ENCODE peak calls at places on chromosomes 12 and 14, in six cellular contexts. One of them, this sample, is unnamed.

GRCh38 chr14:29376251-29376650 is 551.4 kb downstream of the PRKD1 start:
- DNase-seq in IMR-90: no peak
- DNase-seq in pancreas: no peak
- DNase-seq in prostate gland: no peak
- DNase-seq in GM12878: no peak
- DNase-seq in left ventricle myocardium inferior: no peak
- DNase-seq in this sample: no peak

GRCh38 chr12:80580254-80580653 is 127.2 kb upstream of the MYF6 start:
- DNase-seq in IMR-90: peak; percentile 97
- DNase-seq in pancreas: no peak
- DNase-seq in prostate gland: no peak
- DNase-seq in GM12878: no peak
- DNase-seq in left ventricle myocardium inferior: no peak
- DNase-seq in this sample: no peak

GRCh38 chr12:51883998-51884675 is 3.8 kb upstream of the ANKRD33 start:
- DNase-seq in IMR-90: no peak
- DNase-seq in pancreas: no peak
- DNase-seq in prostate gland: no peak
- DNase-seq in GM12878: no peak
- DNase-seq in left ventricle myocardium inferior: no peak
- DNase-seq in this sample: peak; percentile 9

GRCh38 chr12:12357697-12358476 is 1.0 kb downstream of the BORCS5 start:
- DNase-seq in IMR-90: peak; percentile 34
- DNase-seq in pancreas: no peak
- DNase-seq in prostate gland: no peak
- DNase-seq in GM12878: no peak
- DNase-seq in left ventricle myocardium inferior: no peak
- DNase-seq in this sample: no peak

GRCh38 chr14:50342211-50343080 is 30.3 kb downstream of the DMAC2L start:
- DNase-seq in IMR-90: peak; percentile 71
- DNase-seq in pancreas: no peak
- DNase-seq in prostate gland: peak; percentile 80
- DNase-seq in GM12878: no peak
- DNase-seq in left ventricle myocardium inferior: peak; percentile 51
- DNase-seq in this sample: peak; percentile 82

GRCh38 chr14:75303415-75303814 is 24.8 kb downstream of the FOS start:
- DNase-seq in IMR-90: peak; percentile 72
- DNase-seq in pancreas: peak; percentile 62
- DNase-seq in prostate gland: peak; percentile 73
- DNase-seq in GM12878: no peak
- DNase-seq in left ventricle myocardium inferior: peak; percentile 47
- DNase-seq in this sample: peak; percentile 75

GRCh38 chr14:102539544-102540309 is 30.2 kb upstream of the ANKRD9 start:
- DNase-seq in IMR-90: peak; percentile 58
- DNase-seq in pancreas: no peak
- DNase-seq in prostate gland: no peak
- DNase-seq in GM12878: no peak
- DNase-seq in left ventricle myocardium inferior: peak; percentile 72
- DNase-seq in this sample: no peak

GRCh38 chr12:3994500-3994899 is 121.3 kb upstream of the PARP11 start:
- DNase-seq in IMR-90: no peak
- DNase-seq in pancreas: no peak
- DNase-seq in prostate gland: no peak
- DNase-seq in GM12878: no peak
- DNase-seq in left ventricle myocardium inferior: no peak
- DNase-seq in this sample: no peak

GRCh38 chr12:98228619-98229538 is 286.5 kb upstream of the TMPO start:
- DNase-seq in IMR-90: no peak
- DNase-seq in pancreas: no peak
- DNase-seq in prostate gland: no peak
- DNase-seq in GM12878: no peak
- DNase-seq in left ventricle myocardium inferior: no peak
- DNase-seq in this sample: no peak

GRCh38 chr14:66443158-66443695 is 42.9 kb upstream of the CCDC196 start:
- DNase-seq in IMR-90: no peak
- DNase-seq in pancreas: no peak
- DNase-seq in prostate gland: no peak
- DNase-seq in GM12878: no peak
- DNase-seq in left ventricle myocardium inferior: no peak
- DNase-seq in this sample: no peak

DNA sequence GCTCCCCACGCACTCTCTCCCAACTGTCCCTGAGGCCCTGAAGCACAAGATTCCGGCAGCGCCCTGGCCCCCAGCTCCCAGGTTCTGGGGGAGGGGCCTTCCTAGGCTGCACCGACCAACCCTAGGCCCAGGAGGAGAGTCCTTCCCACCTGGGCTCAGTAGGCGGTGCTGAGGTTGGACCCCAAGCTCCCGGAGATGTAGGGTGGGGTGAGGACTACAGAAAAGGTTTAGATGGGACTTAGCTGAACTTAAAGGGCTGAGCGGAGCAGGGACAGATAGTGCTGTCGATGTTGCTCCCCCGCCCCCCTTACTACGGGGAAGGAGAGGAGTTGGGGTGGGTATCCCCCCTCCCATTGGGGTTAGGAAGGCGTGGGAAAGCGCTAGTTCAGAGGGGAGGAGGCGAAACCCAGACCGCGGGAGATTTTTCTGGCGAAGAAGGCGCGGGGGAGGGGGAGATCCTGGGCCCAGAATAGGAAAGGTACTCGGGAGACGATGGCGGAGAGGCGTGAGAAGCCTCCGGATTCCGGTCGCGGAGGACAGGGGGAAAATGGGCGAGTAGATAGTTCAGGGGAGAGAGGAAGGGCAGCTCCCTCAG is 4.2 kb upstream of the BAZ2A start:
- DNase-seq in IMR-90: no peak
- DNase-seq in pancreas: peak; percentile 81
- DNase-seq in prostate gland: peak; percentile 77
- DNase-seq in GM12878: no peak
- DNase-seq in left ventricle myocardium inferior: no peak
- DNase-seq in this sample: no peak
- H3K4me1 ChIP-seq in IMR-90: peaks cover 14% of the 10 kb centered on the region
- H3K4me1 ChIP-seq in pancreas: peaks cover 5% of the 10 kb centered on the region
- H3K4me1 ChIP-seq in prostate gland: peaks cover 26% of the 10 kb centered on the region
- H3K4me1 ChIP-seq in GM12878: peaks cover 34% of the 10 kb centered on the region
- H3K4me1 ChIP-seq in left ventricle myocardium inferior: peaks cover 92% of the 10 kb centered on the region
- H3K4me1 ChIP-seq in this sample: peaks cover 70% of the 10 kb centered on the region

GRCh38 chr12:132524405-132524804 is 34.5 kb downstream of the FBRSL1 start:
- DNase-seq in IMR-90: peak; percentile 43
- DNase-seq in pancreas: no peak
- DNase-seq in prostate gland: peak; percentile 89
- DNase-seq in GM12878: no peak
- DNase-seq in left ventricle myocardium inferior: no peak
- DNase-seq in this sample: no peak

GRCh38 chr12:132522586-132523380 is 32.8 kb downstream of the FBRSL1 start:
- DNase-seq in IMR-90: no peak
- DNase-seq in pancreas: no peak
- DNase-seq in prostate gland: no peak
- DNase-seq in GM12878: no peak
- DNase-seq in left ventricle myocardium inferior: no peak
- DNase-seq in this sample: no peak

GRCh38 chr12:132525011-132525832 is 35.3 kb downstream of the FBRSL1 start:
- DNase-seq in IMR-90: no peak
- DNase-seq in pancreas: no peak
- DNase-seq in prostate gland: no peak
- DNase-seq in GM12878: no peak
- DNase-seq in left ventricle myocardium inferior: no peak
- DNase-seq in this sample: no peak

GRCh38 chr12:132521726-132522292 is 31.9 kb downstream of the FBRSL1 start:
- DNase-seq in IMR-90: no peak
- DNase-seq in pancreas: no peak
- DNase-seq in prostate gland: no peak
- DNase-seq in GM12878: no peak
- DNase-seq in left ventricle myocardium inferior: no peak
- DNase-seq in this sample: no peak

DNA sequence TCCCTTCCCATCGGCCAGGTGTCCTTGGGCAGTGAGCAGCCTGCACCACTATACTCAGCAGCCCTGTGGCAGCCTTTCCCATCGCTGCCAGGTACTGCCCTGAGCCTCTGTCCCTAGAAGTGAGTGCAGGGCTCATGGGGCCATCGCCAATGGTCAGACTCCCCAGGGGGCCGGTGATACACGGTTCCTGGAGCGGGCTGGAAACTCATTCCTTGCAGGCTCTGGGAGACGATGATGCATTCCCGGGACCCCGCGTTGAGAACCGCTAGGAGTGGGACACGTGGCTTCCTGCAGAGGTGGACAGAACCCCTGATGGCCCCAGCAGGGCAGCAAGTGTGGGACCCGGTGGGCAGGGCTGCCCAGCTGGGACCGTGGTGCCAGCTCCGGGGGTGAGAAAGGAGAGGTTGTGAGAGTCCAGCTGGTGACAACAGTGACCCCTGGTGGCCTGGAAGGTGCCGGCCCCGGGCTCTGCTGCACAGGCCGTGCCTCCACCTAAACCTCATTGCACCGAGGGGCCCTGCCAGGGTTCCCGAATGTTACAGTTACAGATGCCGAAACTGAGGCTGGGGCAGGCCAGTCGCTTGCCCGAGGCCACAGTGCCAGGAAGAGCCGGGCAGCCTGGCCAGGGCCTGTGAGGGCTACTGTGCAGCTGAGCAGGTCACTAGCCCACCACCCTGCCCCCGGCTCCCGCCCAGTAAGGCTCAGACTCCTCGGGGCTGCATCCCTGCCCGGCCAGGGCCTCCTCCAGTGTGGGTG is 33.8 kb downstream of the FBRSL1 start:
- DNase-seq in IMR-90: peak; percentile 24
- DNase-seq in pancreas: peak; percentile 89
- DNase-seq in prostate gland: peak; percentile 58
- DNase-seq in GM12878: no peak
- DNase-seq in left ventricle myocardium inferior: peak; percentile 68
- DNase-seq in this sample: no peak
- TF ChIP-seq CTCF in IMR-90: peak; percentile 68
- TF ChIP-seq CTCF in pancreas: peak; percentile 77
- TF ChIP-seq CTCF in prostate gland: peak; percentile 83
- TF ChIP-seq CTCF in GM12878: peak; percentile 83
- TF ChIP-seq CTCF in left ventricle myocardium inferior: peak; percentile 86
- TF ChIP-seq CTCF in this sample: peak; percentile 72

GRCh38 chr14:93032301-93032929 is 83.3 kb downstream of the ITPK1 start:
- DNase-seq in IMR-90: no peak
- DNase-seq in pancreas: no peak
- DNase-seq in prostate gland: no peak
- DNase-seq in GM12878: no peak
- DNase-seq in left ventricle myocardium inferior: no peak
- DNase-seq in this sample: no peak

GRCh38 chr14:93034671-93034994 is 81.1 kb downstream of the ITPK1 start:
- DNase-seq in IMR-90: no peak
- DNase-seq in pancreas: no peak
- DNase-seq in prostate gland: no peak
- DNase-seq in GM12878: no peak
- DNase-seq in left ventricle myocardium inferior: no peak
- DNase-seq in this sample: no peak

GRCh38 chr14:93033983-93034670 is 81.6 kb downstream of the ITPK1 start:
- DNase-seq in IMR-90: no peak
- DNase-seq in pancreas: no peak
- DNase-seq in prostate gland: no peak
- DNase-seq in GM12878: no peak
- DNase-seq in left ventricle myocardium inferior: no peak
- DNase-seq in this sample: no peak

GRCh38 chr14:93031505-93032300 is 84.0 kb downstream of the ITPK1 start:
- DNase-seq in IMR-90: no peak
- DNase-seq in pancreas: no peak
- DNase-seq in prostate gland: no peak
- DNase-seq in GM12878: no peak
- DNase-seq in left ventricle myocardium inferior: no peak
- DNase-seq in this sample: no peak

GRCh38 chr14:93033039-93033982 is 82.4 kb downstream of the ITPK1 start:
- DNase-seq in IMR-90: no peak
- DNase-seq in pancreas: no peak
- DNase-seq in prostate gland: no peak
- DNase-seq in GM12878: no peak
- DNase-seq in left ventricle myocardium inferior: no peak
- DNase-seq in this sample: no peak
- H3K4me1 ChIP-seq in IMR-90: peaks cover 20% of the 10 kb centered on the region
- H3K4me1 ChIP-seq in pancreas: peaks cover 8% of the 10 kb centered on the region
- H3K4me1 ChIP-seq in prostate gland: peaks cover 11% of the 10 kb centered on the region
- H3K4me1 ChIP-seq in GM12878: peaks cover 41% of the 10 kb centered on the region
- H3K4me1 ChIP-seq in left ventricle myocardium inferior: peaks cover 93% of the 10 kb centered on the region
- H3K4me1 ChIP-seq in this sample: peaks cover 45% of the 10 kb centered on the region

GRCh38 chr12:14810953-14811483 is 3.0 kb downstream of the SMCO3 start:
- DNase-seq in IMR-90: peak; percentile 33
- DNase-seq in pancreas: no peak
- DNase-seq in prostate gland: peak; percentile 13
- DNase-seq in GM12878: no peak
- DNase-seq in left ventricle myocardium inferior: no peak
- DNase-seq in this sample: no peak
- TF ChIP-seq CTCF in IMR-90: peak; percentile 58
- TF ChIP-seq CTCF in pancreas: peak; percentile 23
- TF ChIP-seq CTCF in prostate gland: no peak
- TF ChIP-seq CTCF in GM12878: peak; percentile 27
- TF ChIP-seq CTCF in left ventricle myocardium inferior: peak; percentile 56
- TF ChIP-seq CTCF in this sample: no peak

This sample was measured in suprapubic skin.